ENCODE peak calls at places on chromosomes 2 and 18, in nine cellular contexts. One of them, this sample, is unnamed.

GRCh38 chr18:49767111-49768050 is 46.0 kb downstream of the ACAA2 start:
- DNase-seq in K562: no peak
- DNase-seq in GM12878: no peak
- DNase-seq in SK-N-SH: no peak
- DNase-seq in Panc1: no peak
- DNase-seq in HepG2: no peak
- DNase-seq in HCT116: no peak
- DNase-seq in A549: no peak
- DNase-seq in GM23338: no peak
- DNase-seq in this sample: no peak

GRCh38 chr2:100704156-100704555 is 115.8 kb upstream of the NPAS2 start:
- DNase-seq in HCT116: no peak
- DNase-seq in SK-N-SH: no peak
- DNase-seq in GM23338: no peak
- DNase-seq in A549: no peak
- DNase-seq in Panc1: no peak
- DNase-seq in GM12878: no peak
- DNase-seq in K562: no peak
- DNase-seq in HepG2: no peak
- DNase-seq in this sample: no peak

GRCh38 chr2:207847807-207848544 is 78.3 kb upstream of the FZD5 start:
- DNase-seq in HCT116: no peak
- DNase-seq in Panc1: no peak
- DNase-seq in GM23338: peak
- DNase-seq in SK-N-SH: no peak
- DNase-seq in HepG2: peak
- DNase-seq in A549: no peak
- DNase-seq in GM12878: no peak
- DNase-seq in K562: no peak
- DNase-seq in this sample: no peak

GRCh38 chr2:176554107-176555048 is 285.1 kb downstream of the MTX2 start:
- DNase-seq in A549: peak
- DNase-seq in GM12878: peak
- DNase-seq in K562: peak
- DNase-seq in GM23338: peak
- DNase-seq in Panc1: peak
- DNase-seq in HepG2: peak
- DNase-seq in SK-N-SH: peak
- DNase-seq in HCT116: peak
- DNase-seq in this sample: no peak

GRCh38 chr2:46462936-46463335 is 16.4 kb upstream of the TMEM247 start:
- DNase-seq in HCT116: no peak
- DNase-seq in GM23338: no peak
- DNase-seq in Panc1: no peak
- DNase-seq in A549: no peak
- DNase-seq in K562: no peak
- DNase-seq in HepG2: no peak
- DNase-seq in GM12878: no peak
- DNase-seq in SK-N-SH: no peak
- DNase-seq in this sample: no peak

GRCh38 chr18:54515149-54515548 is 75.9 kb upstream of the DYNAP start:
- DNase-seq in GM12878: no peak
- DNase-seq in HCT116: no peak
- DNase-seq in SK-N-SH: no peak
- DNase-seq in Panc1: no peak
- DNase-seq in HepG2: no peak
- DNase-seq in K562: no peak
- DNase-seq in A549: no peak
- DNase-seq in GM23338: no peak
- DNase-seq in this sample: no peak

GRCh38 chr2:72920317-72921087 is 3.2 kb downstream of the EMX1 start:
- DNase-seq in Panc1: no peak
- DNase-seq in GM23338: peak
- DNase-seq in SK-N-SH: peak
- DNase-seq in A549: no peak
- DNase-seq in HCT116: no peak
- DNase-seq in GM12878: no peak
- DNase-seq in K562: no peak
- DNase-seq in HepG2: no peak
- DNase-seq in this sample: no peak

GRCh38 chr2:202529389-202529788 is 105.4 kb upstream of the FAM117B start:
- DNase-seq in A549: no peak
- DNase-seq in GM12878: no peak
- DNase-seq in K562: no peak
- DNase-seq in HepG2: no peak
- DNase-seq in Panc1: no peak
- DNase-seq in HCT116: no peak
- DNase-seq in SK-N-SH: no peak
- DNase-seq in GM23338: no peak
- DNase-seq in this sample: no peak

GRCh38 chr2:98461650-98462049 is 17.0 kb downstream of the INPP4A start:
- DNase-seq in Panc1: no peak
- DNase-seq in A549: no peak
- DNase-seq in HCT116: no peak
- DNase-seq in SK-N-SH: no peak
- DNase-seq in GM23338: no peak
- DNase-seq in K562: no peak
- DNase-seq in HepG2: no peak
- DNase-seq in GM12878: no peak
- DNase-seq in this sample: no peak

GRCh38 chr2:1739961-1740713 is 4.2 kb downstream of the PXDN start:
- DNase-seq in A549: no peak
- DNase-seq in Panc1: no peak
- DNase-seq in SK-N-SH: no peak
- DNase-seq in GM23338: no peak
- DNase-seq in K562: no peak
- DNase-seq in HepG2: no peak
- DNase-seq in GM12878: no peak
- DNase-seq in HCT116: no peak
- DNase-seq in this sample: no peak

GRCh38 chr2:73091164-73091563 is 19.7 kb upstream of the SFXN5 start:
- DNase-seq in GM12878: no peak
- DNase-seq in A549: no peak
- DNase-seq in K562: no peak
- DNase-seq in Panc1: no peak
- DNase-seq in SK-N-SH: no peak
- DNase-seq in HCT116: no peak
- DNase-seq in GM23338: no peak
- DNase-seq in HepG2: peak
- DNase-seq in this sample: no peak

GRCh38 chr2:47422016-47422415 is 19.1 kb downstream of the MSH2 start:
- DNase-seq in HepG2: no peak
- DNase-seq in SK-N-SH: no peak
- DNase-seq in GM23338: no peak
- DNase-seq in A549: no peak
- DNase-seq in Panc1: no peak
- DNase-seq in K562: no peak
- DNase-seq in HCT116: no peak
- DNase-seq in GM12878: no peak
- DNase-seq in this sample: no peak

GRCh38 chr2:237720962-237721361 is 77.6 kb upstream of the RBM44 start:
- DNase-seq in SK-N-SH: no peak
- DNase-seq in Panc1: no peak
- DNase-seq in A549: no peak
- DNase-seq in GM12878: no peak
- DNase-seq in HepG2: no peak
- DNase-seq in GM23338: no peak
- DNase-seq in K562: no peak
- DNase-seq in HCT116: no peak
- DNase-seq in this sample: no peak

GRCh38 chr2:16664052-16664731 is 1.4 kb downstream of the CYRIA start:
- DNase-seq in HepG2: no peak
- DNase-seq in SK-N-SH: peak
- DNase-seq in GM23338: peak
- DNase-seq in GM12878: no peak
- DNase-seq in K562: no peak
- DNase-seq in Panc1: no peak
- DNase-seq in A549: no peak
- DNase-seq in HCT116: no peak
- DNase-seq in this sample: peak

GRCh38 chr2:205372141-205372540 is 310.2 kb upstream of the NRP2 start:
- DNase-seq in Panc1: no peak
- DNase-seq in HepG2: no peak
- DNase-seq in SK-N-SH: no peak
- DNase-seq in GM23338: no peak
- DNase-seq in A549: no peak
- DNase-seq in GM12878: no peak
- DNase-seq in K562: no peak
- DNase-seq in HCT116: no peak
- DNase-seq in this sample: no peak

GRCh38 chr18:78875268-78875997 is 104.2 kb upstream of the SALL3 start:
- DNase-seq in SK-N-SH: peak
- DNase-seq in GM23338: peak
- DNase-seq in A549: no peak
- DNase-seq in GM12878: no peak
- DNase-seq in HepG2: peak
- DNase-seq in K562: peak
- DNase-seq in HCT116: peak
- DNase-seq in Panc1: peak
- DNase-seq in this sample: peak

GRCh38 chr18:29661924-29662323 is 1380.6 kb downstream of the DSC3 start:
- DNase-seq in SK-N-SH: no peak
- DNase-seq in K562: no peak
- DNase-seq in HCT116: no peak
- DNase-seq in GM12878: no peak
- DNase-seq in GM23338: no peak
- DNase-seq in Panc1: no peak
- DNase-seq in HepG2: no peak
- DNase-seq in A549: no peak
- DNase-seq in this sample: no peak

GRCh38 chr2:192190474-192190873 is 4.3 kb downstream of the TMEFF2 start:
- DNase-seq in Panc1: no peak
- DNase-seq in K562: no peak
- DNase-seq in HepG2: peak
- DNase-seq in GM12878: no peak
- DNase-seq in GM23338: no peak
- DNase-seq in HCT116: peak
- DNase-seq in A549: peak
- DNase-seq in SK-N-SH: peak
- DNase-seq in this sample: no peak

GRCh38 chr2:89833116-89833779 is 1141.8 kb downstream of the RPIA start:
- DNase-seq in HepG2: no peak
- DNase-seq in GM23338: peak
- DNase-seq in Panc1: no peak
- DNase-seq in K562: no peak
- DNase-seq in A549: no peak
- DNase-seq in SK-N-SH: no peak
- DNase-seq in GM12878: no peak
- DNase-seq in HCT116: no peak
- DNase-seq in this sample: no peak

GRCh38 chr2:27736031-27736889 is 35.3 kb upstream of the MRPL33 start:
- DNase-seq in SK-N-SH: no peak
- DNase-seq in Panc1: no peak
- DNase-seq in HCT116: no peak
- DNase-seq in A549: no peak
- DNase-seq in GM23338: no peak
- DNase-seq in HepG2: no peak
- DNase-seq in GM12878: no peak
- DNase-seq in K562: no peak
- DNase-seq in this sample: no peak

GRCh38 chr2:71934595-71935263 is 212.9 kb downstream of the CYP26B1 start:
- DNase-seq in SK-N-SH: peak
- DNase-seq in GM12878: no peak
- DNase-seq in HepG2: no peak
- DNase-seq in Panc1: no peak
- DNase-seq in A549: no peak
- DNase-seq in GM23338: no peak
- DNase-seq in HCT116: no peak
- DNase-seq in K562: peak
- DNase-seq in this sample: peak

GRCh38 chr2:64457518-64457917 is 3.6 kb downstream of the LGALSL start:
- DNase-seq in GM23338: no peak
- DNase-seq in GM12878: no peak
- DNase-seq in Panc1: no peak
- DNase-seq in K562: no peak
- DNase-seq in HCT116: no peak
- DNase-seq in SK-N-SH: no peak
- DNase-seq in A549: no peak
- DNase-seq in HepG2: no peak
- DNase-seq in this sample: no peak

DNA sequence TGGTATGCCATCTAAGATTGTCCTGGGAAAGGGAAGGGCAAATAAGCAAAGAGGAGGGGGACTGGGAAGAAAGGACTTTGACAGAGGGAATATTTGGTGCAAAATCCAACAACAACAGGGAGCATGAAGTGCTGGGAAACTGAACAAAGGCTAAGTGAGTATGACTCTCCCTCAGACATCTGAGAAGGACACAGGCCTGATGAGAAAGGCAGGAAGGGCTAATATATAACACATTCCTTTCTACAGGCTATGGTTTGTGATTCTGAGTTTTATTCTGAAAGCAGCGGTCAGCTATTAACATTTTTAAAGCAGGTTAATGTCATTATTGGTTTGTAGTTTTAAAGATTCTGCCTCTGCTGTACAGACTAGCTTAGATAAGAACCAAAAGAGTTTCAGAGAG is 1579.5 kb downstream of the LRP1B start:
- DNase-seq in K562: no peak
- DNase-seq in Panc1: no peak
- DNase-seq in HepG2: no peak
- DNase-seq in A549: no peak
- DNase-seq in SK-N-SH: no peak
- DNase-seq in HCT116: no peak
- DNase-seq in GM12878: no peak
- DNase-seq in GM23338: no peak
- DNase-seq in this sample: no peak
- TF ChIP-seq CTCF in K562: no peak
- TF ChIP-seq CTCF in Panc1: no peak
- TF ChIP-seq CTCF in HepG2: no peak
- TF ChIP-seq CTCF in A549: no peak
- TF ChIP-seq CTCF in SK-N-SH: no peak
- TF ChIP-seq CTCF in HCT116: no peak
- TF ChIP-seq CTCF in GM12878: no peak
- TF ChIP-seq CTCF in GM23338: no peak
- TF ChIP-seq CTCF in this sample: no peak

GRCh38 chr2:9799011-9799596 is 44.2 kb upstream of the TAF1B start:
- DNase-seq in Panc1: no peak
- DNase-seq in HepG2: peak
- DNase-seq in SK-N-SH: no peak
- DNase-seq in A549: no peak
- DNase-seq in GM23338: no peak
- DNase-seq in K562: no peak
- DNase-seq in GM12878: no peak
- DNase-seq in HCT116: no peak
- DNase-seq in this sample: no peak
- TF ChIP-seq REST in Panc1: no peak
- TF ChIP-seq REST in HepG2: no peak
- TF ChIP-seq REST in SK-N-SH: no peak
- TF ChIP-seq REST in A549: no peak
- TF ChIP-seq REST in GM23338: no peak
- TF ChIP-seq REST in K562: no peak
- TF ChIP-seq REST in GM12878: no peak
- TF ChIP-seq REST in HCT116: no peak
- TF ChIP-seq REST in this sample: no peak

GRCh38 chr18:57859314-57859713 is 56.2 kb upstream of the ATP8B1 start:
- DNase-seq in Panc1: no peak
- DNase-seq in K562: peak
- DNase-seq in HepG2: peak
- DNase-seq in GM23338: peak
- DNase-seq in GM12878: no peak
- DNase-seq in A549: peak
- DNase-seq in SK-N-SH: no peak
- DNase-seq in HCT116: peak
- DNase-seq in this sample: peak
- TF ChIP-seq CTCF in Panc1: peak
- TF ChIP-seq CTCF in K562: peak
- TF ChIP-seq CTCF in HepG2: peak
- TF ChIP-seq CTCF in GM23338: peak
- TF ChIP-seq CTCF in GM12878: peak
- TF ChIP-seq CTCF in A549: peak
- TF ChIP-seq CTCF in SK-N-SH: peak
- TF ChIP-seq CTCF in HCT116: peak
- TF ChIP-seq CTCF in this sample: peak

GRCh38 chr2:240921319-240922233 is 15.4 kb downstream of the CROCC2 start:
- DNase-seq in GM12878: no peak
- DNase-seq in Panc1: no peak
- DNase-seq in HCT116: no peak
- DNase-seq in A549: no peak
- DNase-seq in HepG2: no peak
- DNase-seq in SK-N-SH: peak
- DNase-seq in GM23338: no peak
- DNase-seq in K562: no peak
- DNase-seq in this sample: no peak
- TF ChIP-seq REST in GM12878: no peak
- TF ChIP-seq REST in Panc1: no peak
- TF ChIP-seq REST in HCT116: no peak
- TF ChIP-seq REST in A549: no peak
- TF ChIP-seq REST in HepG2: no peak
- TF ChIP-seq REST in SK-N-SH: no peak
- TF ChIP-seq REST in GM23338: no peak
- TF ChIP-seq REST in K562: no peak
- TF ChIP-seq REST in this sample: no peak